ENCODE peak calls at places on chromosome 14, in four cellular contexts. H, R, G and M are unnamed samples.

GRCh38 chr14:78007160-78007559 is 163.0 kb upstream of the NRXN3 start:
- DNase-seq in H (no peak), R (no peak), G (no peak), M (no peak)

GRCh38 chr14:106657460-106657859 is 1131.1 kb downstream of the TMEM121 start:
- DNase-seq in H (no peak), R (no peak), G (no peak), M (no peak)

GRCh38 chr14:23326491-23327332 is 5.5 kb downstream of the PABPN1 start:
- DNase-seq in H (no peak), R (no peak), G (no peak), M (no peak)

GRCh38 chr14:22945642-22946041 is 11.2 kb downstream of the HAUS4 start:
- DNase-seq in H (no peak), R (no peak), G (no peak), M (no peak)

GRCh38 chr14:105059917-105060565 is 5.2 kb downstream of the GPR132 start:
- DNase-seq in H (no peak), R (no peak), G (no peak), M (no peak)

GRCh38 chr14:85934123-85934885 is 404.4 kb downstream of the FLRT2 start:
- DNase-seq in H (no peak), R (no peak), G (peak; percentile 15), M (no peak)

GRCh38 chr14:103070971-103071542 is 13.0 kb upstream of the LBHD2 start:
- DNase-seq in H (peak; percentile 73), R (no peak), G (no peak), M (peak; percentile 81)

GRCh38 chr14:24430682-24431568 is 1.2 kb downstream of the KHNYN start:
- DNase-seq in H (no peak), R (no peak), G (no peak), M (peak; percentile 82)

GRCh38 chr14:22545842-22546721 is 42.9 kb downstream of the DAD1 start:
- DNase-seq in H (no peak), R (no peak), G (no peak), M (no peak)

GRCh38 chr14:32375663-32376062 is 46.6 kb downstream of the AKAP6 start:
- DNase-seq in H (no peak), R (no peak), G (no peak), M (no peak)

GRCh38 chr14:64746298-64747250 is 42.4 kb downstream of the PLEKHG3 start:
- DNase-seq in H (no peak), R (no peak), G (no peak), M (no peak)

GRCh38 chr14:59918824-59919581 is 941 bp upstream of the LRRC9 start:
- DNase-seq in H (no peak), R (no peak), G (peak; percentile 32), M (no peak)

GRCh38 chr14:90815817-90816662 is at the start of gene TTC7B:
- DNase-seq in H (no peak), R (no peak), G (no peak), M (no peak)

GRCh38 chr14:93051600-93052546 is 63.9 kb downstream of the ITPK1 start:
- DNase-seq in H (no peak), R (no peak), G (no peak), M (no peak)

GRCh38 chr14:93049867-93050331 is 65.8 kb downstream of the ITPK1 start:
- DNase-seq in H (no peak), R (no peak), G (no peak), M (no peak)

GRCh38 chr14:93049295-93049694 is 66.4 kb downstream of the ITPK1 start:
- DNase-seq in H (no peak), R (no peak), G (no peak), M (no peak)

GRCh38 chr14:93048843-93049242 is 66.9 kb downstream of the ITPK1 start:
- DNase-seq in H (no peak), R (no peak), G (no peak), M (no peak)

GRCh38 chr14:93050761-93051160 is 65.0 kb downstream of the ITPK1 start:
- DNase-seq in H (no peak), R (no peak), G (no peak), M (no peak)
- TF ChIP-seq POLR2A in H (no peak), R (no peak), G (no peak), M (no peak)

DNA sequence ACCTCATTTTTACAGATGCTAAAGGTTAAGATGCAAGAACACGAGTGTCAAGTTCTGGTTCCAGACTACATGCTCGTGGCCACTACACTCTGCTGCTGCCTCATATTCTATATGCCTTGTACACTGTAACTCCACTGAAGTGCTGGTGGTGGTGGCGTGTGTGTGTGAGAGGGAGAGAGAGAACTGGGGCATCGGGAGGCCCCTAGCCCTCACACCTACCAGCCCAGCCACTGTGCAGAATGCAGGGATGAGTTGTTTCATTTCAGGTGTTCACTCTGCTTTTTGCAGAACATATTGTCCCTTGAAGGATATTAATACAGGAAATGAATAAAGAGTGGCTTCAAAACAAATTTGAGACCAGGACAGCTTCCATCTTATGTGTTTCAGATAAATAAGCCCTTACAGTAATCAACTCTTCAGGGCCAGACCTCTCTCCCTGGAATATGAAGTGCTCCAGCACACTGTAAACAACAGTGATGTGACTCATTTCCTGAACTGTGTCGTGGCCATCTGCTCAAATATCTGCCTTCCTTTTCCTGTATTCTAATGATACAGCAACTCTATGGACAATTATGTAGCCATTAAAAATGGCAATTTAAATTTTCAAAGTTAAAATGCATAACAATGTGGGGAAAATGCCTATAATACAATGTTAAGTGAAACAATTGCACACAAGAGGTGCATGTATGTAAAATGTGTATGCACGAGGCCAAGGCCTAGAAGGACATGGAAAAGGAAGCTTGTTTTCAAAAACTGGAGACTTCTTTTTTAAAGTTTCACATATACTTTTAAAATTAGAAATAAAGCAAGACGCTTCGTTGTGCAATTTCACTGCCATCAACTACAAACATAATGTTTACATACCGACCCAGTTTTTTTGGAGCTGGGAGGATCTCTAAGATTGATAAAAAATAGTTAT is 215.4 kb downstream of the PELI2 start:
- DNase-seq in H (no peak), R (no peak), G (peak; percentile 13), M (no peak)
- TF ChIP-seq POLR2AphosphoS5 in H (no peak), R (no peak), G (no peak), M (peak; percentile 18)

GRCh38 chr14:54715811-54716210 is 148.9 kb downstream of the SAMD4A start:
- DNase-seq in H (no peak), R (no peak), G (no peak), M (no peak)

GRCh38 chr14:54719406-54719805 is 152.5 kb downstream of the SAMD4A start:
- DNase-seq in H (no peak), R (no peak), G (peak; percentile 67), M (no peak)

GRCh38 chr14:54713364-54713763 is 146.4 kb downstream of the SAMD4A start:
- DNase-seq in H (no peak), R (no peak), G (no peak), M (no peak)

GRCh38 chr14:54715244-54715643 is 148.3 kb downstream of the SAMD4A start:
- DNase-seq in H (no peak), R (no peak), G (no peak), M (no peak)

GRCh38 chr14:54718046-54718445 is 151.1 kb downstream of the SAMD4A start:
- DNase-seq in H (no peak), R (no peak), G (no peak), M (no peak)
- H3K4me1 ChIP-seq in H (peaks cover 10% of the 10 kb centered on the region), R (no peaks in the 10 kb centered on the region), G (peaks cover 40% of the 10 kb centered on the region), M (peaks cover 33% of the 10 kb centered on the region)

DNA sequence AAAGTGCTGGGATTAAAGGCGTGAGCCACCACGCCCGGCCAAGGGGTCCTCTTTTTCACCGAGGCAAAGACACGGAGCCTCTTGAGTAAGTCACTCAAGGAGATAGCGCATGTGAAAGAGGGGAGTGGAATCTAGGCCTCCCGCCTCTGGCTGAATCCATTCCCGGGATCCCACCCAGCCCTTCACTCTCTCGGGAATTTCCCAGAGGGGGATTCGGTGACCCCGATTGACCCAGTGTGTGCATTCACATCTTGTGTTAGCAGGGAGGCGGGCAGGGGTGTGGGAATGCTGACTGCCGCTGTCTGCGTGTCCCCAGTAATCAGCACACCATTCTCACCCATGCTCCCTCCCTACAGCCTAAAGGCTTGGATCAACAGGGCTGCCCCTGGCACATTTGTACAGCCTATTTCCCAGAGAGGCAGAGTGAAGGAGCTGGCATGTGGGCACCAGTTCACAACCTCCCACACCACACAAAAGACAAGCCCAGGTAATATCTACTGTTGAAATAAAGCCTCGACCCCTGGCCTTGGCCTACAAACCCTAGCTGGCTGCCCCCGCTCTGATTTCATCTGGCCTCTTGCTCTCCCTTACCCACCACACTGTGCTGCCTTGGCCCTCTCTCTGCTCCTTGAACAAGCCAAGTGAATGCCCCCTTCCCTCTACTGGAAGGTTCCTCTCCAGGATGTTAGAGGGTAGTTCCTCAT is 1.3 kb upstream of the LTBP2 start:
- DNase-seq in H (no peak), R (no peak), G (no peak), M (no peak)
- TF ChIP-seq POLR2A in H (no peak), R (no peak), G (no peak), M (no peak)

GRCh38 chr14:93765032-93765626 is 23.2 kb downstream of the PRIMA1 start:
- DNase-seq in H (no peak), R (no peak), G (no peak), M (no peak)

GRCh38 chr14:93764211-93764659 is 24.1 kb downstream of the PRIMA1 start:
- DNase-seq in H (no peak), R (no peak), G (no peak), M (no peak)

GRCh38 chr14:93757185-93757584 is 31.1 kb downstream of the PRIMA1 start:
- DNase-seq in H (no peak), R (no peak), G (no peak), M (no peak)

DNA sequence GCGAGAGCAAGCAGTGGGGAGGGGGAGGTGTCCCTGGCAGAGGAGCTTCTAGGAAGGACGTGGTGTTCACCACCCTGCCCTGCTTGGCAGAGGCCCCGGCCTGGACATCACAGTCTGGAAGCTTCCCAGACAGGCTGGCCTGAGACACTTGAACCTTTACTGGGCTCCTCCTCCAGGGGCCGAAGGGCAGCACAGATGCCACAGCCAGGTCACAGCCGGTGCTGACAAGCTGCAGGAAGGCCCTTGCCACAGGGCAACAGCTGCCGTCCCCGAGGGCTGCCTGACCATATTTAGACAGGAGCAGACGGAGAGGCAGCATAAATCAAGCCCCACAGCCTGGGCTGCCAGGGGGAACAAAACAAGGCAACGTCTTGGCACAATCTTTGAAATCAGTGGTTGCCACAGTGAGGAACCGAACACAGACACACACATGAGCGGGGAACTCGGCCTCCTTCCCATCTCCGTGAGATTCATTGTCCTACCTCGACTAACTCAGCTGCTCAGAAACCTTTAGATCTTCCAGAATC is 28.4 kb downstream of the PRIMA1 start:
- DNase-seq in H (no peak), R (no peak), G (no peak), M (no peak)
- TF ChIP-seq POLR2AphosphoS5 in H (no peak), R (no peak), G (no peak), M (peak; percentile 70)

DNA sequence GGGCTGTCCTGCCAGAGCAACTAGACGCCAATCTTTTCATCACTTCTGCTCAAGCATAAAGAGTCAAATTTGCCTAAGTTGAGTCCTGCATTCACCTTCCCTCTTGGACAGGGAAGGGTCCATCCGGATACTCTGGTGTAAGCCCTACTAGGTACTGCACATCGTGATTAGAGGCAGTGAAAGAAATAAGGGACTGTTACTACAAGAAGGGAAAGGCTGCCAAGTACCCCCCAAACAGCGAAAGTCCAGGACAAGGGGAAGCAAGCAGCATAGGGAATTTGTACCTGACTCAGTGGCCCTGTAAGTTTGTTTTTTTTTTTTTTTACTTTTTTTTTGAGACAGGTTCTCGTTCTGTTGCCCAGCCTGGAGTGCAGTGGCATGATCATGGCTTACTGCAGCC is 13.7 kb upstream of the PLEKHH1 start:
- DNase-seq in H (no peak), R (no peak), G (no peak), M (no peak)
- H3K4me1 ChIP-seq in H (peaks cover 16% of the 10 kb centered on the region), R (peaks cover under 1% of the 10 kb centered on the region), G (peaks cover 30% of the 10 kb centered on the region), M (peaks cover 9% of the 10 kb centered on the region)